ENCODE peak calls at places on chromosomes 6 and 20, in six cellular contexts. P is CD4-positive, CD25-positive, alpha-beta regulatory T cell; T is tibial nerve; G is mesendoderm; W is CD8-positive, alpha-beta T cell; K is aorta. F is an unnamed sample. For H3K36me3, the result is how much of the 10 kb centered on the place peaks cover.

GRCh38 chr20:38123021-38123587 is 42.0 kb downstream of the TGM2 start:
- DNase-seq in P (no peak), T (no peak), G (peak), W (no peak), K (no peak), F (no peak)

GRCh38 chr20:19943021-19943659 is 74.0 kb upstream of the NAA20 start:
- DNase-seq in P (no peak), T (no peak), G (no peak), W (no peak), K (peak), F (no peak)

GRCh38 chr6:26216886-26217713 is 129.9 kb downstream of the HFE start:
- DNase-seq in P (no peak), T (peak), G (peak), W (peak), K (peak), F (no peak)

GRCh38 chr6:108744244-108744972 is 103.8 kb upstream of the ARMC2 start:
- DNase-seq in P (no peak), T (no peak), G (no peak), W (no peak), K (no peak), F (no peak)

GRCh38 chr6:148723484-148723883 is 23.3 kb upstream of the UST start:
- DNase-seq in P (no peak), T (no peak), G (no peak), W (no peak), K (no peak), F (no peak)

GRCh38 chr6:150297327-150298028 is 71.3 kb upstream of the IYD start:
- DNase-seq in P (no peak), T (no peak), G (no peak), W (no peak), K (peak), F (no peak)

GRCh38 chr6:45663181-45664180 is 285.7 kb upstream of the SUPT3H start:
- DNase-seq in P (peak), T (no peak), G (peak), W (peak), K (peak), F (no peak)

GRCh38 chr6:33586108-33586640 is 6.1 kb upstream of the BAK1 start:
- DNase-seq in P (no peak), T (no peak), G (no peak), W (no peak), K (no peak), F (no peak)

GRCh38 chr6:131914234-131914633 is 36.9 kb downstream of the CCN2 start:
- DNase-seq in P (no peak), T (no peak), G (no peak), W (no peak), K (no peak), F (no peak)

DNA sequence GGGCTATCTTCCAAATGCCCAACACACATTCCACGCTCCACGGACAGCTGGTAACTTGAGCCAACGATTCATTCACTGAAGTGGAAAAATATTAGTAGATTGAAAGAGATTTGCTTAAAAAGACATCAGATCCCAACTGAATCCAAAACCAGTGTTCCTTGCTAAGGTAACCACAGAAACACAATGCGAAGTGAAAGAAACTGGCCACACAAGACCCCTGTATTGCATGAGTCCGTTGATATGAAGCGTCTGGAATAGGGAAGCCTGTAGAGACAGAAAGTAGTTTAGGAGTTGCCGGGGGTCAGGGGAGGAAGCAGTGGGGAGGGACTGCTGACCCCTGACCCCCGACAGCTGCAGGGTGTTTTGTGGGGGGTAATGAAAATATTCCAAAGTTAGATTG is 10.0 kb downstream of the PCK1 start:
- DNase-seq in P (no peak), T (no peak), G (no peak), W (no peak), K (no peak), F (no peak)
- H3K4me3 ChIP-seq in P (no peak), T (no peak), G (no peak), W (no peak), K (no peak), F (no peak)

DNA sequence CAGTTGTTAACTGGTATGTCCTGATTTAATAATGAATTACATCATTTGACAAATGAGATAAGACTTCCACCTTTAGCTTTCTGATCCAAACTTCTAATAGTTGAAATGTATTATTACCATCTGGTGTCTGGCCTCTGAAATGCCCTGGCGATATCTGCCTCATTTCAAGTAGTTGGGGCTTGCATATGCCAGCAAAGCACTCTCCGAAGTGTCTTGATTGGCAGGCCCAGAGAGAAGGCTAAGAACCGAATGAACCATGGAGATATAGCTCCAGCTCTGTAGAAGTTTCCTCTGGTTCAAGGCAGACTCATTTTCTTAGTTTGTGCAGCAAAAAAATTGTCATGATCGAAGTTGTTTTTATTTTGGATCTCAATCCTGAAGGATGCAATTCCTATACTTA is 13.4 kb upstream of the HIVEP2 start:
- DNase-seq in P (no peak), T (no peak), G (no peak), W (no peak), K (no peak), F (no peak)
- H3K36me3 ChIP-seq in P (under half), T (under half), G (under half), W (under half), K (under half), F (under half)

GRCh38 chr20:40457404-40457803 is 231.6 kb downstream of the MAFB start:
- DNase-seq in P (no peak), T (no peak), G (peak), W (no peak), K (no peak), F (no peak)
- H3K27ac ChIP-seq in P (no peak), T (no peak), G (no peak), W (no peak), K (no peak), F (no peak)

DNA sequence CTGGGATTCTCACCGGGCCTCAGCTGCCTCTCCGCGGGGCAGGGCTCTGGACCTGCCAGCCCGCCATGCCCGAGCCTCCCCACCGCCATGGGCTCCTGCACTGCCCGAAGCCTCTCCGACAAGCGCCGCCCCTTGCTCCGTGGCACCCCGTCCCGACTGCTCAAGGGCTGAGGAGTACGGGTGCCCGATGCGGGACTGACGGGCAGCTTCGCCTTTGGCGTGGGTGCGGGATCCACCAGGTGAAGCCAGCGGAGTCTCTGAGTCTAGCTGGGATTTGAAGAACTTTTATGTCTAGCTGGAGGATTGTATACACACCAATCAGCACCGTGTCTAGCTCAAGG is 5.3 kb upstream of the RANBP9 start:
- DNase-seq in P (no peak), T (no peak), G (no peak), W (no peak), K (no peak), F (no peak)
- H3K4me3 ChIP-seq in P (no peak), T (no peak), G (no peak), W (no peak), K (no peak), F (no peak)

F was measured in iPS DF 6.9.